ENCODE peak calls at places on chromosomes 6 and 20, in six cellular contexts. N, T, K, O, E and Y are unnamed samples. For H3K4me1, the result is how much of the 10 kb centered on the place peaks cover.

GRCh38 chr6:71602385-71602949 is 283.9 kb upstream of the RIMS1 start:
- DNase-seq in N (no peak), T (no peak), K (peak), O (peak), E (no peak), Y (no peak)

GRCh38 chr6:63440057-63440456 is 120.3 kb upstream of the LGSN start:
- DNase-seq in N (no peak), T (no peak), K (no peak), O (no peak), E (no peak), Y (no peak)

GRCh38 chr6:143157146-143157545 is 96.5 kb downstream of the AIG1 start:
- DNase-seq in N (no peak), T (no peak), K (no peak), O (no peak), E (no peak), Y (no peak)

GRCh38 chr6:119140471-119141165 is 62.2 kb upstream of the FAM184A start:
- DNase-seq in N (no peak), T (no peak), K (no peak), O (no peak), E (no peak), Y (no peak)

GRCh38 chr6:107999341-107999740 is 41.3 kb upstream of the SEC63 start:
- DNase-seq in N (no peak), T (no peak), K (no peak), O (no peak), E (no peak), Y (no peak)

GRCh38 chr6:150492941-150493340 is 106.7 kb upstream of the PLEKHG1 start:
- DNase-seq in N (no peak), T (no peak), K (peak), O (no peak), E (no peak), Y (peak)

GRCh38 chr6:27297857-27298730 is 14.0 kb downstream of the POM121L2 start:
- DNase-seq in N (no peak), T (peak), K (peak), O (peak), E (no peak), Y (no peak)

GRCh38 chr6:170473226-170473789 is 79.8 kb downstream of the PSMB1 start:
- DNase-seq in N (no peak), T (no peak), K (no peak), O (no peak), E (no peak), Y (no peak)

GRCh38 chr6:44489912-44490604 is 102.6 kb downstream of the CDC5L start:
- DNase-seq in N (no peak), T (no peak), K (peak), O (peak), E (no peak), Y (no peak)

GRCh38 chr6:35219683-35220326 is 6.0 kb downstream of the SCUBE3 start:
- DNase-seq in N (no peak), T (no peak), K (peak), O (peak), E (no peak), Y (no peak)

GRCh38 chr6:169075211-169075621 is 178.4 kb downstream of the THBS2 start:
- DNase-seq in N (no peak), T (no peak), K (peak), O (peak), E (peak), Y (no peak)

GRCh38 chr20:31780839-31781238 is 38.3 kb upstream of the MYLK2 start:
- DNase-seq in N (no peak), T (no peak), K (no peak), O (no peak), E (no peak), Y (no peak)

GRCh38 chr6:71248306-71248705 is 40.3 kb upstream of the OGFRL1 start:
- DNase-seq in N (no peak), T (no peak), K (peak), O (peak), E (no peak), Y (no peak)

GRCh38 chr6:142740449-142740848 is 204.5 kb downstream of the HIVEP2 start:
- DNase-seq in N (no peak), T (no peak), K (peak), O (no peak), E (no peak), Y (no peak)

GRCh38 chr6:30037182-30037788 is 23.8 kb upstream of the POLR1H start:
- DNase-seq in N (no peak), T (no peak), K (peak), O (peak), E (no peak), Y (no peak)

GRCh38 chr20:35718972-35719635 is 19.9 kb downstream of the ROMO1 start:
- DNase-seq in N (no peak), T (no peak), K (no peak), O (no peak), E (no peak), Y (no peak)

GRCh38 chr6:28764014-28764723 is 159.6 kb downstream of the TRIM27 start:
- DNase-seq in N (no peak), T (peak), K (no peak), O (no peak), E (no peak), Y (no peak)

GRCh38 chr6:15331143-15331542 is 85.3 kb downstream of the JARID2 start:
- DNase-seq in N (no peak), T (no peak), K (no peak), O (no peak), E (no peak), Y (no peak)

GRCh38 chr6:69907981-69908498 is 41.7 kb downstream of the COL19A1 start:
- DNase-seq in N (no peak), T (no peak), K (peak), O (peak), E (no peak), Y (no peak)

GRCh38 chr6:140174509-140174908 is 800.1 kb upstream of the CITED2 start:
- DNase-seq in N (no peak), T (no peak), K (peak), O (peak), E (no peak), Y (no peak)

GRCh38 chr20:54914995-54915394 is 439.6 kb downstream of the DOK5 start:
- DNase-seq in N (no peak), T (peak), K (no peak), O (no peak), E (no peak), Y (no peak)

GRCh38 chr6:18154507-18155272 is at the start of gene TPMT:
- DNase-seq in N (no peak), T (no peak), K (no peak), O (no peak), E (peak), Y (peak)

GRCh38 chr6:126017668-126018067 is 31.3 kb downstream of the TRMT11 start:
- DNase-seq in N (no peak), T (no peak), K (no peak), O (no peak), E (no peak), Y (no peak)

GRCh38 chr6:107101661-107102413 is 13.5 kb downstream of the BEND3 start:
- DNase-seq in N (no peak), T (no peak), K (no peak), O (no peak), E (peak), Y (no peak)

GRCh38 chr20:38790210-38791053 is 15.1 kb upstream of the PPP1R16B start:
- DNase-seq in N (no peak), T (no peak), K (peak), O (peak), E (no peak), Y (no peak)

GRCh38 chr6:149884215-149884614 is 13.7 kb downstream of the RAET1E start:
- DNase-seq in N (no peak), T (no peak), K (peak), O (peak), E (no peak), Y (no peak)

GRCh38 chr20:50187403-50188051 is 3.1 kb upstream of the CEBPB start:
- DNase-seq in N (no peak), T (no peak), K (peak), O (peak), E (peak), Y (no peak)

GRCh38 chr6:151154418-151154817 is 85.3 kb upstream of the AKAP12 start:
- DNase-seq in N (no peak), T (peak), K (no peak), O (no peak), E (peak), Y (no peak)

GRCh38 chr20:11935754-11936551 is 18.3 kb downstream of the BTBD3 start:
- DNase-seq in N (no peak), T (no peak), K (no peak), O (no peak), E (no peak), Y (no peak)

GRCh38 chr6:137217801-137218472 is 1.2 kb downstream of the IFNGR1 start:
- DNase-seq in N (no peak), T (no peak), K (peak), O (peak), E (no peak), Y (no peak)

GRCh38 chr6:125273965-125274364 is 27.8 kb downstream of the HDDC2 start:
- DNase-seq in N (no peak), T (peak), K (peak), O (peak), E (peak), Y (no peak)

GRCh38 chr6:111291860-111292259 is 191.2 kb downstream of the REV3L start:
- DNase-seq in N (no peak), T (peak), K (no peak), O (no peak), E (no peak), Y (no peak)

GRCh38 chr20:20289331-20289730 is 78.6 kb upstream of the INSM1 start:
- DNase-seq in N (no peak), T (no peak), K (no peak), O (no peak), E (no peak), Y (no peak)

GRCh38 chr6:134057478-134057877 is 5.1 kb upstream of the SLC2A12 start:
- DNase-seq in N (no peak), T (no peak), K (no peak), O (no peak), E (no peak), Y (no peak)

GRCh38 chr20:19275630-19276071 is 63.2 kb downstream of the SLC24A3 start:
- DNase-seq in N (peak), T (no peak), K (no peak), O (no peak), E (peak), Y (peak)

GRCh38 chr6:34705241-34705640 is 8.7 kb upstream of the ILRUN start:
- DNase-seq in N (no peak), T (no peak), K (peak), O (peak), E (no peak), Y (no peak)

GRCh38 chr6:106108129-106108528 is 22.0 kb downstream of the PRDM1 start:
- DNase-seq in N (no peak), T (no peak), K (no peak), O (no peak), E (no peak), Y (no peak)

GRCh38 chr20:46006031-46006430 is 2.7 kb upstream of the MMP9 start:
- DNase-seq in N (no peak), T (no peak), K (no peak), O (no peak), E (no peak), Y (no peak)
- H3K4me1 ChIP-seq in N (under half), T (under half), K (under half), O (under half), E (under half), Y (under half)

DNA sequence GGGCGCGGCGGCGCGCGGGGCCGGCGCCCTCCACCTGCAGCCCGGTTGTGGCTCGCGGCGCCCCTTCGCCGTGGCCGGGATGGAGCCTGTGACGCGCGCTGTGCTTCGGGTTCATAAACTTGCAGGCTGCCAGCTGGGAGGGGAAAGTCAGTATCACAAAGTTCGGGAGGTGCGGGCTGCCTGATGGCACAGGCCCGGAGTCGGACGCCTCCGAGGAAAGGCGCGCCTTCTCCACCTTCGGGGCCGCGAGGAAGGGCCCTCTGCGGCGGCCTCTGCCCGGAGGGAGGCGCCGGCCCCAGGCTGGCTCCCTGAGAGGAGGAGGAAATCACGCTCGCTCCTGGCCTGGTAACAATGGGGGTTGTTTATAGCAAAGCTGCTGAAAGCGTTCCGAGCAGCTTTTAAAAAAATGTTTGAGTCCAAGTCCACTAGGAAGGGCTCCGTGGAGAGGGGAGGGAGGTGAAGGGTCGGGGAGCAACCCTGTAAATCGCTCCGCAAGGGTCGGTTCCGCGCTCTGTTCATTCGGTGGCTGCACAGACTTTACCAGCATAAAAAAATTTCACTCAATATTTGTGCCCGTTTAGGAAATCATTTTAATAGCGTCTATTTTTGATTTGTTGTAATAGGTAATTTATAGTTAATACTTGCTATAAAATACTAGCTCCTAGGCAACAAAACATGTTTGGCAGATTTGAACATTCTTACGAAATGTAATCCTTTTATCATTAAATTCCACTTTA is 1.0 kb downstream of the AFDN start:
- DNase-seq in N (no peak), T (peak), K (peak), O (peak), E (peak), Y (peak)
- H3K4me1 ChIP-seq in N (under half), T (under half), K (under half), O (under half), E (under half), Y (under half)

GRCh38 chr20:62653373-62653772 is 11.1 kb downstream of the SLCO4A1 start:
- DNase-seq in N (no peak), T (no peak), K (no peak), O (no peak), E (no peak), Y (no peak)

GRCh38 chr20:62650551-62651284 is 8.4 kb downstream of the SLCO4A1 start:
- DNase-seq in N (no peak), T (no peak), K (no peak), O (no peak), E (no peak), Y (no peak)

GRCh38 chr20:62651285-62652021 is 9.2 kb downstream of the SLCO4A1 start:
- DNase-seq in N (no peak), T (peak), K (no peak), O (peak), E (peak), Y (peak)

GRCh38 chr20:62652894-62653305 is 10.6 kb downstream of the SLCO4A1 start:
- DNase-seq in N (no peak), T (no peak), K (no peak), O (no peak), E (no peak), Y (no peak)

GRCh38 chr20:62652051-62652893 is 10.0 kb downstream of the SLCO4A1 start:
- DNase-seq in N (peak), T (no peak), K (peak), O (peak), E (peak), Y (peak)
- H3K4me1 ChIP-seq in N (under half), T (under half), K (under half), O (under half), E (under half), Y (under half)

GRCh38 chr6:147033267-147033666 is 170.9 kb upstream of the STXBP5 start:
- DNase-seq in N (no peak), T (no peak), K (no peak), O (no peak), E (no peak), Y (no peak)
- H3K4me1 ChIP-seq in N (under half), T (under half), K (under half), O (under half), E (under half), Y (under half)

GRCh38 chr6:113701552-113702254 is 155.4 kb upstream of the MARCKS start:
- DNase-seq in N (no peak), T (no peak), K (peak), O (no peak), E (no peak), Y (no peak)
- H3K4me1 ChIP-seq in N (under half), T (under half), K (under half), O (under half), E (under half), Y (under half)

GRCh38 chr20:62823688-62824475 is 7.0 kb downstream of the COL9A3 start:
- DNase-seq in N (no peak), T (no peak), K (no peak), O (no peak), E (no peak), Y (no peak)
- H3K4me1 ChIP-seq in N (under half), T (under half), K (under half), O (under half), E (under half), Y (under half)